ENCODE peak calls at places on chromosomes 5 and 9, in five cellular contexts. Z is A549, Q is fibroblast of lung, M is AG10803, Y is coronary artery. T is an unnamed sample.

GRCh38 chr9:133396952-133397351 is 20.8 kb downstream of the STKLD1 start:
- DNase-seq in Z (peak; percentile 27), Q (no peak), M (no peak), Y (no peak), T (no peak)

GRCh38 chr5:82422751-82423181 is 144.6 kb upstream of the RPS23 start:
- DNase-seq in Z (no peak), Q (peak; percentile 43), M (peak; percentile 78), Y (no peak), T (peak; percentile 96)

GRCh38 chr5:15142458-15142857 is 270.9 kb upstream of the ANKH start:
- DNase-seq in Z (no peak), Q (no peak), M (peak; percentile 24), Y (no peak), T (no peak)

GRCh38 chr9:5908918-5909317 is 18.2 kb downstream of the MLANA start:
- DNase-seq in Z (no peak), Q (no peak), M (no peak), Y (no peak), T (no peak)

GRCh38 chr5:34547300-34548085 is 108.6 kb upstream of the RAI14 start:
- DNase-seq in Z (no peak), Q (no peak), M (no peak), Y (no peak), T (no peak)

GRCh38 chr5:176180339-176180738 is 57.9 kb upstream of the SIMC1 start:
- DNase-seq in Z (no peak), Q (peak; percentile 39), M (peak; percentile 43), Y (no peak), T (peak; percentile 22)

GRCh38 chr5:126370796-126371718 is 52.2 kb upstream of the GRAMD2B start:
- DNase-seq in Z (peak; percentile 35), Q (no peak), M (peak; percentile 71), Y (no peak), T (peak; percentile 60)

GRCh38 chr9:111943746-111944145 is 47.1 kb downstream of the UGCG start:
- DNase-seq in Z (no peak), Q (no peak), M (no peak), Y (no peak), T (no peak)

GRCh38 chr9:124652203-124652992 is 118.7 kb downstream of the NR6A1 start:
- DNase-seq in Z (peak; percentile 48), Q (peak; percentile 52), M (peak; percentile 99), Y (no peak), T (peak; percentile 96)

GRCh38 chr9:82604947-82605656 is 457.8 kb downstream of the RASEF start:
- DNase-seq in Z (no peak), Q (peak; percentile 77), M (no peak), Y (no peak), T (peak; percentile 80)

GRCh38 chr5:68444833-68445232 is 229.3 kb downstream of the PIK3R1 start:
- DNase-seq in Z (no peak), Q (no peak), M (no peak), Y (no peak), T (no peak)

GRCh38 chr9:123028136-123028535 is 5.3 kb upstream of the GPR21 start:
- DNase-seq in Z (no peak), Q (no peak), M (no peak), Y (no peak), T (no peak)

GRCh38 chr9:83677596-83677995 is 30.2 kb downstream of the UBQLN1 start:
- DNase-seq in Z (no peak), Q (no peak), M (no peak), Y (no peak), T (no peak)

GRCh38 chr9:108645520-108645919 is 210.3 kb downstream of the ACTL7B start:
- DNase-seq in Z (no peak), Q (no peak), M (peak; percentile 74), Y (no peak), T (no peak)

GRCh38 chr9:88994820-88995180 is 3.5 kb downstream of the S1PR3 start:
- DNase-seq in Z (no peak), Q (peak; percentile 72), M (peak; percentile 59), Y (no peak), T (peak; percentile 77)

GRCh38 chr9:88995205-88995604 is 3.9 kb downstream of the S1PR3 start:
- DNase-seq in Z (no peak), Q (peak; percentile 57), M (no peak), Y (peak; percentile 49), T (peak; percentile 33)

GRCh38 chr9:88995627-88996026 is 4.4 kb downstream of the S1PR3 start:
- DNase-seq in Z (no peak), Q (no peak), M (no peak), Y (peak; percentile 64), T (no peak)

GRCh38 chr9:88993327-88993726 is 2.1 kb downstream of the S1PR3 start:
- DNase-seq in Z (no peak), Q (peak; percentile 64), M (no peak), Y (peak; percentile 50), T (peak; percentile 74)

GRCh38 chr9:88993871-88994819 is 2.9 kb downstream of the S1PR3 start:
- DNase-seq in Z (no peak), Q (no peak), M (no peak), Y (peak; percentile 76), T (no peak)
- H3K4me3 ChIP-seq in Z (no peak overlapping the region), Q (peak overlapping the region; percentile 39), M (no peak overlapping the region), Y (peak overlapping the region; percentile 99), T (peak overlapping the region; percentile 91)

GRCh38 chr9:114505187-114506081 is at the start of gene WHRN:
- DNase-seq in Z (peak; percentile 96), Q (peak; percentile 81), M (peak; percentile 87), Y (peak; percentile 89), T (peak; percentile 73)

GRCh38 chr9:114504341-114505186 is 709 bp downstream of the WHRN start:
- DNase-seq in Z (peak; percentile 64), Q (peak; percentile 31), M (peak; percentile 29), Y (no peak), T (no peak)

GRCh38 chr9:114507726-114508125 is 2.5 kb upstream of the WHRN start:
- DNase-seq in Z (no peak), Q (peak; percentile 21), M (peak; percentile 29), Y (no peak), T (peak; percentile 19)

GRCh38 chr9:114503522-114504340 is 1.5 kb downstream of the WHRN start:
- DNase-seq in Z (no peak), Q (no peak), M (no peak), Y (no peak), T (no peak)

GRCh38 chr9:114506082-114506390 is 763 bp upstream of the WHRN start:
- DNase-seq in Z (no peak), Q (no peak), M (no peak), Y (no peak), T (no peak)
- TF ChIP-seq CTCF in Z (no peak), Q (no peak), M (no peak), Y (no peak), T (no peak)

DNA sequence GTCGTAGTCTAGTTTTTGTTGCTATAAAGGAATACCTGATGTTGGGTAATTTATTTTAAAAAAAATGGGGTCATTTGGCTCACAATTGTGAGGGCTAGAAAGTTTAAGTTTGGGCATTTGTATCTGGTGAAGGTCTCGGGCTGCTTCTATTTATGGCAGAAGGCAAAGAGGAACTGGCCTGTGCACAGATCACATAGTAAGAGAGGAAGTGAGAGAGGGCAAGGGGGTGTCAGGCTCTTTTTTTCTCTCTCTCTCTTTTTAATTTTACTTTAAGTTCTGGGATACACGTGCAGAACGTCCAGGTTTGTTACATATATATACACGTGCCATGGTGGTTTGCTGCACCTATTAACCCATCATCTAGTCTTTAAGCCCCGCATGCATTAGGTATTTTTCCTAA is 453.3 kb downstream of the DIRAS2 start:
- DNase-seq in Z (no peak), Q (no peak), M (no peak), Y (no peak), T (no peak)
- H3K4me3 ChIP-seq in Z (no peak overlapping the region), Q (no peak overlapping the region), M (no peak overlapping the region), Y (no peak overlapping the region), T (no peak overlapping the region)

GRCh38 chr9:95507456-95508241 is 9.1 kb downstream of the PTCH1 start:
- DNase-seq in Z (peak; percentile 18), Q (peak; percentile 77), M (peak; percentile 67), Y (no peak), T (peak; percentile 81)

GRCh38 chr9:95505676-95506437 is 10.9 kb downstream of the PTCH1 start:
- DNase-seq in Z (peak; percentile 42), Q (peak; percentile 75), M (peak; percentile 41), Y (no peak), T (peak; percentile 65)

GRCh38 chr9:95506438-95506691 is 10.4 kb downstream of the PTCH1 start:
- DNase-seq in Z (peak; percentile 27), Q (peak; percentile 52), M (peak; percentile 49), Y (no peak), T (peak; percentile 45)

GRCh38 chr9:95508242-95508967 is 8.4 kb downstream of the PTCH1 start:
- DNase-seq in Z (no peak), Q (no peak), M (peak; percentile 36), Y (no peak), T (no peak)

DNA sequence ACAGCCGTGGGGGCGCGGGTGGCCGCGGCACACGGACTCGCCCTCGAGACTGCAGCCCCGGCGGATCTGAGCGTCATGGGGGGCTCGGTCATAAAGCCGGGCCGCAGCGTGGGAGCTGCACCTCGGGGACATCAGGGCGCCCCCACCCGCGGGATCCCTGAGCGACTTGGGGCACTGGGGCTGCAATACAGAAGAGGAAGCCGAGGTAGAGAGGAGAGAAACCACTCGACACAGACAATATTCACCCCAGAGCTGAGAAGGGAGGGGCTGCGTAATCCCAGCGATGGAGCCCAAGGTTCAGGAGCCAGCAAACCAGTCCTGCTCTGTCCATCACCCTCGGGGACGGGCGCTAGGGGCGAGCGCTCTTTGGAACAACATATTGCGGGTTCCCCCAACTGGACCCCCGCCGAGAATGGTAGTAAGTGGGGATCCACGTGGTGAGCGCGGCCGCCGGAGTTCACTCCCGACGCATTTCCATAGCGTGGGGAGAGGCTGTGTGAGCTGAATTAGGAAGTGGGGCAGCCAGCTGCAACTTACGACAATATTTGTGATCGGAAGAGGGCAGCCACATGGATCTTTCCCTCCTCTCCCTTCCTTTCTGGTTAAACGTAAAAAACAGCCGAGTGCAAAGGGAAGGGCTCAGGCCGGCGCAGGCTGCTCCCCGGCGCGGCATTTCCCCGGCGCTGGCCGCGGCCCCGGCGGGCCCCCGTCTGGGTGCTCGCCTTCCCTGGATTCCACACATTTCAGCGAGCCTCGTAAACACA is 9.9 kb downstream of the PTCH1 start:
- DNase-seq in Z (peak; percentile 33), Q (peak; percentile 61), M (peak; percentile 68), Y (peak; percentile 80), T (no peak)
- TF ChIP-seq CTCF in Z (peak; percentile 6), Q (no peak), M (no peak), Y (no peak), T (no peak)

GRCh38 chr5:39412995-39413394 is 11.8 kb downstream of the DAB2 start:
- DNase-seq in Z (no peak), Q (no peak), M (no peak), Y (no peak), T (peak; percentile 3)

GRCh38 chr5:39411051-39411450 is 13.7 kb downstream of the DAB2 start:
- DNase-seq in Z (no peak), Q (peak; percentile 90), M (peak; percentile 73), Y (no peak), T (peak; percentile 73)

GRCh38 chr5:39414429-39414828 is 10.4 kb downstream of the DAB2 start:
- DNase-seq in Z (no peak), Q (peak; percentile 59), M (no peak), Y (no peak), T (peak; percentile 1)

GRCh38 chr5:39409036-39409435 is 15.7 kb downstream of the DAB2 start:
- DNase-seq in Z (no peak), Q (peak; percentile 28), M (no peak), Y (no peak), T (no peak)

DNA sequence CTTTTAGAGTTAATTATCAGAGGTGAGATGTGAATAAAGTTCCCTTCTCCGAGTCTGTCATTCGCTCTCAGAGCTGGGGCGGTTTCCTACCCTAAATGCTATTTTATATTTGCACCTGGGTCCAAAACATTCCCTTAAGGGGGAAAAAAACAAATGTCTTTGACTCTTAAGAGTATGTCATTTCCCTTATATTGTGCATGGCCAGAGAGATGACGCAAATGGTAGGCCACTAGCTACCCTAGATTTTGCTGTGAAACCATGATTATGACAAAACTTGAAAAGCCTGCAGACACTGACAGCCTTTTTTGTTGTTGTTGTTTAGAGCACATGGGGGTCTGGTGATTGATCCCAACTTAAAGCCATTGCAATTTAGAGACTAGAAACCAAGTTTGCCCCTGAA is 12.8 kb downstream of the DAB2 start:
- DNase-seq in Z (no peak), Q (no peak), M (no peak), Y (no peak), T (no peak)
- H3K4me3 ChIP-seq in Z (no peak overlapping the region), Q (no peak overlapping the region), M (no peak overlapping the region), Y (no peak overlapping the region), T (no peak overlapping the region)